ENCODE peak calls at places on chromosomes 13 and 19, in four cellular contexts. O is adrenal gland, C is gastrocnemius medialis, X is Peyer's patch. A is an unnamed sample.

GRCh38 chr13:51785592-51786424 is 18.2 kb downstream of the DHRS12 start:
- DNase-seq in X (no peak), O (no peak), C (no peak), A (peak; percentile 85)

GRCh38 chr13:71828564-71828963 is 38.4 kb downstream of the DACH1 start:
- DNase-seq in C (no peak), X (no peak), O (no peak), A (no peak)

GRCh38 chr19:2015611-2015950 is at the start of gene BTBD2:
- DNase-seq in C (peak; percentile 62), O (peak; percentile 85), X (no peak), A (peak; percentile 78)

GRCh38 chr13:111393221-111393790 is 72.9 kb downstream of the TEX29 start:
- DNase-seq in X (peak; percentile 23), O (no peak), C (no peak), A (no peak)

GRCh38 chr13:109479991-109480696 is 306.2 kb downstream of the IRS2 start:
- DNase-seq in X (no peak), O (peak; percentile 92), C (no peak), A (no peak)

GRCh38 chr13:70249332-70250064 is 141.2 kb upstream of the KLHL1 start:
- DNase-seq in X (no peak), O (no peak), C (no peak), A (no peak)

GRCh38 chr13:77696863-77697207 is 652 bp upstream of the SLAIN1 start:
- DNase-seq in X (no peak), O (no peak), C (no peak), A (no peak)

GRCh38 chr19:7559102-7559501 is 23.6 kb downstream of the PNPLA6 start:
- DNase-seq in O (no peak), C (no peak), X (no peak), A (no peak)

GRCh38 chr13:62130016-62130970 is 714.6 kb upstream of the PCDH20 start:
- DNase-seq in O (no peak), C (no peak), X (no peak), A (no peak)

GRCh38 chr19:48878219-48879024 is 6.2 kb downstream of the PPP1R15A start:
- DNase-seq in C (no peak), X (no peak), O (peak; percentile 64), A (no peak)

GRCh38 chr19:7926021-7926726 is at the start of gene CTXN1:
- DNase-seq in O (peak; percentile 89), C (no peak), X (peak; percentile 83), A (peak; percentile 61)

GRCh38 chr13:19910336-19911072 is 47.1 kb upstream of the ZMYM5 start:
- DNase-seq in C (no peak), X (no peak), O (no peak), A (no peak)

GRCh38 chr19:39413903-39414608 is 1.6 kb downstream of the PLEKHG2 start:
- DNase-seq in C (no peak), X (peak; percentile 53), O (peak; percentile 45), A (no peak)

DNA sequence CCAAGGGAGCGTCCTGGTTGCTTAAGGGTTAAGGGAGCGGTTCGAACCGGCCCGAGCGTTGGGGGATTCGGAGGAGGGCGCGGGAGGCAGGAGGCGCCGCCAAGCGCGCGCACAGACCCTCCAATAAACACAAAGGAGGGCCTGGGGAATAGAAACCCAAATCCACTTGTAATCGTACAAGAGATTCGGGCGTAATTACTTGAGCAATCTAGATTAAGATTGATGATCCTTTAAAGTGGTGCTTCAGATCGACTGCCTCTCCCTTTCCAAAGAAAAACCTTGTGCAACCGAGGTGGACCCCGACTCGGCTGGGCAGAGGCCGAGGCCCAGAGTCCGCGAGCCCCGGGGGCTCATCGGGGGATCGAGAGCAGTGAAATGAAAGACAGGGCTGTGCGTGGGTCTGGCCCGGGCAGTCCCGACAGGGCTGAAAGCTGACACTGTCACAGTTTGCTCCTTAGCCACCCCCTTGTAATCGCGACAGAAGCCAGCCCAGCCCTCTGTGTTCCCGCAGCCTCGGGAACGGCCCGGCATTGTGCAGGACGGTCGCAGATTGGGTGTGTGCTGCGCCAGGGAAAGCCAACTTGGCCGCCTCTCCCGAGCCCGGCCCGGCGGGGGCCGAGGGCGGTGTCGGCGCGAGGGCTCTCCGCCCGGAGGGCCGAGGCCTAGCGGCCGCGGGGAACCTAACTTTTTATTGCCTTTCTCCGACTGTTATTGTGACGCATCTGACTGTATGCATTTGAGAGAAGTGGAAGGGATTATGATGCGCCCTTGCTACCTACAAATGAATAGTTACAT is 5.6 kb downstream of the MAB21L1 start:
- DNase-seq in X (peak; percentile 50), O (peak; percentile 16), C (peak; percentile 23), A (no peak)
- H3K27me3 ChIP-seq in X (no peaks in the 10 kb centered on the region), O (no peaks in the 10 kb centered on the region), C (no peaks in the 10 kb centered on the region), A (no peaks in the 10 kb centered on the region)

GRCh38 chr19:15431396-15432017 is 12.7 kb upstream of the AKAP8L start:
- DNase-seq in X (peak; percentile 36), O (no peak), C (no peak), A (no peak)

GRCh38 chr19:15428956-15429824 is 10.4 kb upstream of the AKAP8L start:
- DNase-seq in X (no peak), O (no peak), C (no peak), A (no peak)

GRCh38 chr19:15432018-15432494 is 13.3 kb upstream of the AKAP8L start:
- DNase-seq in O (no peak), X (peak; percentile 56), C (no peak), A (peak; percentile 32)

GRCh38 chr19:15429825-15430467 is 11.2 kb upstream of the AKAP8L start:
- DNase-seq in C (no peak), X (no peak), O (no peak), A (no peak)

DNA sequence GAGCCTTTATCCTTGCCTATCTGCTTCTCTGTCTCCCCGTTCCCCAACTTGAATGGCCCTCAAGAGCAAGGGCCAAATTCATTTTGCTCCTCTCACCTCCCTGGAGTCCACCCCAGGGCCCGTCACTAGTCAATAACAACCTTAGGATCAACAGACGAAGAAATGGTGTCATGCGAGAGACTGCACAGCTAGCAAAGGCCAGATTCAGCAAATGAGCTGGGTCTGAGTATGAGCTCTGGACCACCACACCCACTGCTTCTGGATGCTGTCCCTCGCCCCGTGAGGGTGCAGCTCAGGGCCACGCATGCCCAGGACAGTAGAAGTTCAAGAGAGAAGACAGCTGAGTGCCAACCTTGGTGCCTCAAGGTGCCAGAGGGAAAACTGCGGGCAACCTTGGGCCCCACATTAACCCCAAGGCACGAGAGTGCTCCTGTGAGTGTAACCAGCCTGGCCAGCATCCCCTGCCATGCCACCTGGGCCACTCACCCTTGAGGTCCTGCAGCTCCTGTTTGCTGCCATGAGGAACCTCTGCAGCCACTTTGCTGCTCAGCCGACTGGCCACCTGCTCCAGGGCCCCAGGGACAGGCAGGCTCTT is 11.8 kb upstream of the AKAP8L start:
- DNase-seq in C (no peak), O (no peak), X (peak; percentile 34), A (no peak)
- H3K4me3 ChIP-seq in C (peak overlapping the region; percentile 96), O (no peak overlapping the region), X (no peak overlapping the region), A (peak overlapping the region; percentile 83)

GRCh38 chr19:13033819-13034611 is 38.7 kb downstream of the NFIX start:
- DNase-seq in O (peak; percentile 93), X (peak; percentile 88), C (peak; percentile 74), A (peak; percentile 78)
- H3K4me1 ChIP-seq in O (peaks cover 41% of the 10 kb centered on the region), X (no peaks in the 10 kb centered on the region), C (peaks cover 99% of the 10 kb centered on the region), A (peaks cover 25% of the 10 kb centered on the region)

GRCh38 chr19:41997851-41998229 is 3.8 kb upstream of the ATP1A3 start:
- DNase-seq in C (no peak), O (no peak), X (no peak), A (no peak)
- H3K27me3 ChIP-seq in C (peaks cover 81% of the 10 kb centered on the region), O (peaks cover 63% of the 10 kb centered on the region), X (no peaks in the 10 kb centered on the region), A (peaks cover 17% of the 10 kb centered on the region)